ENCODE peak calls at places on chromosome 9, in ten cellular contexts. One of them, this sample, is unnamed. For H3K9me3 and H3K27me3, the result is how much of the 10 kb centered on the place peaks cover.

GRCh38 chr9:33946779-33947535 is 101.7 kb downstream of the UBAP2 start:
- DNase-seq in Panc1: peak
- DNase-seq in PC-3: peak
- DNase-seq in IMR-90: peak
- DNase-seq in SJSA1: peak
- DNase-seq in right atrium auricular region: no peak
- DNase-seq in Karpas-422: no peak
- DNase-seq in transverse colon: no peak
- DNase-seq in cardiac muscle cell: no peak
- DNase-seq in suprapubic skin: no peak
- DNase-seq in this sample: no peak

GRCh38 chr9:110047232-110047954 is 160.6 kb downstream of the C9orf152 start:
- DNase-seq in PC-3: no peak
- DNase-seq in Panc1: no peak
- DNase-seq in cardiac muscle cell: no peak
- DNase-seq in IMR-90: no peak
- DNase-seq in SJSA1: no peak
- DNase-seq in suprapubic skin: no peak
- DNase-seq in transverse colon: no peak
- DNase-seq in right atrium auricular region: no peak
- DNase-seq in Karpas-422: no peak
- DNase-seq in this sample: no peak

GRCh38 chr9:38437193-38437823 is 13.1 kb upstream of the IGFBPL1 start:
- DNase-seq in transverse colon: peak
- DNase-seq in right atrium auricular region: peak
- DNase-seq in IMR-90: peak
- DNase-seq in Karpas-422: no peak
- DNase-seq in PC-3: peak
- DNase-seq in Panc1: no peak
- DNase-seq in SJSA1: no peak
- DNase-seq in suprapubic skin: no peak
- DNase-seq in cardiac muscle cell: no peak
- DNase-seq in this sample: no peak

GRCh38 chr9:91197232-91198181 is 164.2 kb downstream of the AUH start:
- DNase-seq in transverse colon: peak
- DNase-seq in suprapubic skin: peak
- DNase-seq in SJSA1: no peak
- DNase-seq in Panc1: peak
- DNase-seq in Karpas-422: no peak
- DNase-seq in right atrium auricular region: peak
- DNase-seq in IMR-90: peak
- DNase-seq in PC-3: peak
- DNase-seq in cardiac muscle cell: no peak
- DNase-seq in this sample: no peak

GRCh38 chr9:33024126-33024965 is 727 bp upstream of the DNAJA1 start:
- DNase-seq in transverse colon: peak
- DNase-seq in PC-3: peak
- DNase-seq in suprapubic skin: no peak
- DNase-seq in SJSA1: no peak
- DNase-seq in right atrium auricular region: no peak
- DNase-seq in Karpas-422: peak
- DNase-seq in IMR-90: peak
- DNase-seq in Panc1: no peak
- DNase-seq in cardiac muscle cell: no peak
- DNase-seq in this sample: no peak

GRCh38 chr9:126146254-126147145 is 180.1 kb upstream of the MVB12B start:
- DNase-seq in IMR-90: no peak
- DNase-seq in PC-3: peak
- DNase-seq in cardiac muscle cell: peak
- DNase-seq in transverse colon: peak
- DNase-seq in suprapubic skin: no peak
- DNase-seq in Karpas-422: peak
- DNase-seq in SJSA1: peak
- DNase-seq in right atrium auricular region: peak
- DNase-seq in Panc1: no peak
- DNase-seq in this sample: no peak

GRCh38 chr9:121696935-121697334 is 45.5 kb downstream of the DAB2IP start:
- DNase-seq in Karpas-422: no peak
- DNase-seq in right atrium auricular region: no peak
- DNase-seq in SJSA1: no peak
- DNase-seq in PC-3: no peak
- DNase-seq in IMR-90: no peak
- DNase-seq in transverse colon: no peak
- DNase-seq in cardiac muscle cell: no peak
- DNase-seq in Panc1: no peak
- DNase-seq in suprapubic skin: no peak
- DNase-seq in this sample: no peak

GRCh38 chr9:87088621-87089020 is 141.3 kb upstream of the GAS1 start:
- DNase-seq in PC-3: no peak
- DNase-seq in Panc1: no peak
- DNase-seq in suprapubic skin: no peak
- DNase-seq in Karpas-422: no peak
- DNase-seq in IMR-90: no peak
- DNase-seq in SJSA1: no peak
- DNase-seq in cardiac muscle cell: no peak
- DNase-seq in right atrium auricular region: no peak
- DNase-seq in transverse colon: no peak
- DNase-seq in this sample: no peak

GRCh38 chr9:128231638-128232568 is 28.7 kb downstream of the DNM1 start:
- DNase-seq in PC-3: no peak
- DNase-seq in SJSA1: peak
- DNase-seq in right atrium auricular region: peak
- DNase-seq in IMR-90: no peak
- DNase-seq in Panc1: no peak
- DNase-seq in Karpas-422: no peak
- DNase-seq in suprapubic skin: no peak
- DNase-seq in transverse colon: no peak
- DNase-seq in cardiac muscle cell: no peak
- DNase-seq in this sample: no peak

GRCh38 chr9:88537743-88538055 is 2.7 kb downstream of the NXNL2 start:
- DNase-seq in suprapubic skin: peak
- DNase-seq in transverse colon: peak
- DNase-seq in PC-3: peak
- DNase-seq in right atrium auricular region: peak
- DNase-seq in SJSA1: peak
- DNase-seq in Karpas-422: peak
- DNase-seq in cardiac muscle cell: no peak
- DNase-seq in IMR-90: peak
- DNase-seq in Panc1: no peak
- DNase-seq in this sample: no peak

GRCh38 chr9:117547321-117547720 is 132.5 kb upstream of the ASTN2 start:
- DNase-seq in SJSA1: no peak
- DNase-seq in Karpas-422: no peak
- DNase-seq in transverse colon: no peak
- DNase-seq in cardiac muscle cell: no peak
- DNase-seq in suprapubic skin: no peak
- DNase-seq in PC-3: no peak
- DNase-seq in right atrium auricular region: no peak
- DNase-seq in Panc1: no peak
- DNase-seq in IMR-90: no peak
- DNase-seq in this sample: no peak

GRCh38 chr9:121974421-121974820 is 118.7 kb downstream of the TTLL11 start:
- DNase-seq in Karpas-422: no peak
- DNase-seq in cardiac muscle cell: no peak
- DNase-seq in suprapubic skin: no peak
- DNase-seq in IMR-90: no peak
- DNase-seq in SJSA1: no peak
- DNase-seq in Panc1: no peak
- DNase-seq in PC-3: peak
- DNase-seq in right atrium auricular region: no peak
- DNase-seq in transverse colon: no peak
- DNase-seq in this sample: no peak

DNA sequence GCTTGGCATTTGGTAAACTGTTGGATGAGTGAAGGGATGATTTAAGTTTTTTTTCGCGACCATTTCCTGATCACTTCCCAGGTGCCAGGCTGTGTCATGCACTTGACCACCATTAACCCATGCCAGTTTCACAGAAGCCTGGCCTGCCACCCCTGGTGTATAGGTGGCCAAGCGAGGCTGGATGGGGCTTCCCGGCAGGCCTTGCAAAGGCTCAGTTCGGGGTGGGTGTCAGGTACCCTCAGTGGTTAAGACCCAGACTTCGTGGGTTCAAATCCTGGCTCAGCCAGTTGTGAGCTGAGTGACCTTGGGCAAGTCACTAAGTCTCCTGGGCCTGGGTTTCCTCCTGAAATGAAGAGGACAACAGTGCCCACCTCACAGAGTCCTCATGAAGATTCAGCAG is 2.3 kb downstream of the MED22 start:
- DNase-seq in SJSA1: no peak
- DNase-seq in Panc1: no peak
- DNase-seq in Karpas-422: no peak
- DNase-seq in transverse colon: no peak
- DNase-seq in IMR-90: no peak
- DNase-seq in right atrium auricular region: no peak
- DNase-seq in cardiac muscle cell: no peak
- DNase-seq in suprapubic skin: no peak
- DNase-seq in PC-3: no peak
- DNase-seq in this sample: no peak
- H3K9me3 ChIP-seq in SJSA1: under half
- H3K9me3 ChIP-seq in Panc1: under half
- H3K9me3 ChIP-seq in Karpas-422: under half
- H3K9me3 ChIP-seq in transverse colon: under half
- H3K9me3 ChIP-seq in IMR-90: under half
- H3K9me3 ChIP-seq in right atrium auricular region: under half
- H3K9me3 ChIP-seq in cardiac muscle cell: under half
- H3K9me3 ChIP-seq in suprapubic skin: under half
- H3K9me3 ChIP-seq in PC-3: under half
- H3K9me3 ChIP-seq in this sample: under half

GRCh38 chr9:134678206-134678605 is 36.6 kb downstream of the COL5A1 start:
- DNase-seq in transverse colon: no peak
- DNase-seq in IMR-90: no peak
- DNase-seq in SJSA1: no peak
- DNase-seq in right atrium auricular region: no peak
- DNase-seq in cardiac muscle cell: no peak
- DNase-seq in Panc1: no peak
- DNase-seq in PC-3: no peak
- DNase-seq in suprapubic skin: no peak
- DNase-seq in Karpas-422: no peak
- DNase-seq in this sample: no peak
- H3K27me3 ChIP-seq in transverse colon: under half
- H3K27me3 ChIP-seq in IMR-90: under half
- H3K27me3 ChIP-seq in SJSA1: under half
- H3K27me3 ChIP-seq in right atrium auricular region: under half
- H3K27me3 ChIP-seq in cardiac muscle cell: under half
- H3K27me3 ChIP-seq in Panc1: under half
- H3K27me3 ChIP-seq in PC-3: under half
- H3K27me3 ChIP-seq in suprapubic skin: under half
- H3K27me3 ChIP-seq in Karpas-422: under half
- H3K27me3 ChIP-seq in this sample: under half

GRCh38 chr9:40913096-40913719 is 215.3 kb downstream of the FOXD4L6 start:
- DNase-seq in transverse colon: no peak
- DNase-seq in suprapubic skin: no peak
- DNase-seq in Karpas-422: no peak
- DNase-seq in cardiac muscle cell: no peak
- DNase-seq in right atrium auricular region: no peak
- DNase-seq in SJSA1: no peak
- DNase-seq in PC-3: no peak
- DNase-seq in Panc1: no peak
- DNase-seq in IMR-90: no peak
- DNase-seq in this sample: no peak

GRCh38 chr9:40909821-40910220 is 218.7 kb downstream of the FOXD4L6 start:
- DNase-seq in transverse colon: no peak
- DNase-seq in Panc1: no peak
- DNase-seq in right atrium auricular region: no peak
- DNase-seq in PC-3: no peak
- DNase-seq in suprapubic skin: no peak
- DNase-seq in SJSA1: no peak
- DNase-seq in IMR-90: no peak
- DNase-seq in cardiac muscle cell: no peak
- DNase-seq in Karpas-422: no peak
- DNase-seq in this sample: no peak

GRCh38 chr9:40911647-40912046 is 216.8 kb downstream of the FOXD4L6 start:
- DNase-seq in PC-3: no peak
- DNase-seq in SJSA1: no peak
- DNase-seq in right atrium auricular region: no peak
- DNase-seq in Panc1: no peak
- DNase-seq in suprapubic skin: no peak
- DNase-seq in Karpas-422: no peak
- DNase-seq in transverse colon: no peak
- DNase-seq in cardiac muscle cell: no peak
- DNase-seq in IMR-90: no peak
- DNase-seq in this sample: no peak

DNA sequence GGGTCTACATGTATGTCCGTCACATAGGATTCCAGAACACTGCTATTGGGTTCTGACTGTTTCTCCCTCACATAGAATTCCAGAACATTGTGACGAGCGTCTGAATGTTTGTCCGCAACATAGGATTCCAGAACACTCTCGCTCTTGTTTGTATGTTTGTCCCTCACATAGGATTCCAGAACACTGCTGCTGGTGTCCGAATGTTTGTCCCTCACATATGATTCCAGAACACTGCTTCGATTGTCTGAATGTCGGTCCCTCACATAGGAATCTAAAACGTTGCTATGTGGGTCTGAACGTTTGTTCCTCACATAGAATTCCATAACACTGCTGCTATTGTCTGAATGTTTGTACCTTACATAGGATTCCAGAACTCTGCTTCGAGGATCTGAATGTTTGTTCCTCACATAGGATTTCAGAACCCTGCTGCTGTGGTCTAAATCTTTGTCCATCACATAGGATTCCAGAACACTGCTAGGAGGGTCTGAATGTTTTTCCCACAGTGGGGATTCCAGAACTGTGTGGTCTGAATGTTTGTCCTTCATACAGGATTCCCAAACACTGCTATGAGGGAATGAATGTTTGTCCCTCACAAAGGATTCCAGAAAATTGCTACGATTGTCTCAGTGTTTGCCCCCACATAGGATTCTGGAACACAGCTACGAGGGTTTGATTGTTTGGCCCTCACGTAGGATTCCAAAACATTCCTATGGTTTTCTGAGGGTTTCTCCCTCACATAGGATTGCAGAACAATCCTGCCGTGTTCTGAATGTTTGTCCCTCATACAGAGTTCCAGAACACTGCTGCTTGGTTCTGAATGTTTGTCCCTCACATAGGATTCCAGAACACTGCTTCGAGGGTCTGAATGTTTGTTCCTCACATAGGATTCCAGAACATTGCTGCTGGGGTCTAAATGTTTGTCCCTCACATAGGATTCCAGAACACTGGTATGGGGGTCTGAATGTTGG is 220.5 kb downstream of the FOXD4L6 start:
- DNase-seq in PC-3: peak
- DNase-seq in IMR-90: no peak
- DNase-seq in SJSA1: no peak
- DNase-seq in Karpas-422: no peak
- DNase-seq in cardiac muscle cell: no peak
- DNase-seq in suprapubic skin: no peak
- DNase-seq in right atrium auricular region: no peak
- DNase-seq in transverse colon: no peak
- DNase-seq in Panc1: no peak
- DNase-seq in this sample: no peak
- H3K9me3 ChIP-seq in PC-3: under half
- H3K9me3 ChIP-seq in IMR-90: half or more
- H3K9me3 ChIP-seq in SJSA1: under half
- H3K9me3 ChIP-seq in Karpas-422: half or more
- H3K9me3 ChIP-seq in cardiac muscle cell: under half
- H3K9me3 ChIP-seq in suprapubic skin: half or more
- H3K9me3 ChIP-seq in right atrium auricular region: under half
- H3K9me3 ChIP-seq in transverse colon: half or more
- H3K9me3 ChIP-seq in Panc1: under half
- H3K9me3 ChIP-seq in this sample: half or more

GRCh38 chr9:124008855-124009834 is 2.4 kb upstream of the LHX2 start:
- DNase-seq in transverse colon: no peak
- DNase-seq in Karpas-422: no peak
- DNase-seq in right atrium auricular region: no peak
- DNase-seq in suprapubic skin: no peak
- DNase-seq in IMR-90: no peak
- DNase-seq in SJSA1: no peak
- DNase-seq in PC-3: no peak
- DNase-seq in Panc1: no peak
- DNase-seq in cardiac muscle cell: no peak
- DNase-seq in this sample: no peak
- H3K27me3 ChIP-seq in transverse colon: half or more
- H3K27me3 ChIP-seq in Karpas-422: under half
- H3K27me3 ChIP-seq in right atrium auricular region: half or more
- H3K27me3 ChIP-seq in suprapubic skin: half or more
- H3K27me3 ChIP-seq in IMR-90: half or more
- H3K27me3 ChIP-seq in SJSA1: half or more
- H3K27me3 ChIP-seq in PC-3: half or more
- H3K27me3 ChIP-seq in Panc1: under half
- H3K27me3 ChIP-seq in cardiac muscle cell: half or more
- H3K27me3 ChIP-seq in this sample: half or more

This sample was measured in esophagus squamous epithelium.